ENCODE peak calls at places on chromosomes 12 and 14, in six cellular contexts. L, U, D, Y, M and I are unnamed samples.

GRCh38 chr14:32611752-32612151 is 282.7 kb downstream of the AKAP6 start:
- DNase-seq in L (peak; percentile 89), U (no peak), D (no peak), Y (no peak), M (peak; percentile 68), I (no peak)

GRCh38 chr14:61226015-61226654 is 55.0 kb downstream of the TMEM30B start:
- DNase-seq in L (peak; percentile 80), U (no peak), D (no peak), Y (no peak), M (no peak), I (no peak)

GRCh38 chr12:91964501-91964900 is 181.1 kb downstream of the BTG1 start:
- DNase-seq in L (peak; percentile 35), U (no peak), D (no peak), Y (no peak), M (no peak), I (no peak)

GRCh38 chr12:62146323-62146722 is 113.9 kb upstream of the USP15 start:
- DNase-seq in L (no peak), U (no peak), D (no peak), Y (no peak), M (no peak), I (no peak)

GRCh38 chr14:102911991-102912761 is 10.3 kb upstream of the AMN start:
- DNase-seq in L (no peak), U (no peak), D (no peak), Y (no peak), M (no peak), I (no peak)

GRCh38 chr12:115504241-115504941 is 773.1 kb downstream of the MED13L start:
- DNase-seq in L (no peak), U (peak; percentile 46), D (no peak), Y (no peak), M (no peak), I (no peak)

GRCh38 chr12:126219139-126219538 is 1153.9 kb downstream of the AACS start:
- DNase-seq in L (no peak), U (no peak), D (no peak), Y (no peak), M (no peak), I (no peak)

GRCh38 chr12:132461526-132461925 is 28.4 kb upstream of the FBRSL1 start:
- DNase-seq in L (no peak), U (no peak), D (no peak), Y (no peak), M (no peak), I (no peak)

GRCh38 chr12:5554711-5555110 is 122.8 kb downstream of the NTF3 start:
- DNase-seq in L (peak; percentile 93), U (no peak), D (no peak), Y (no peak), M (no peak), I (no peak)

GRCh38 chr12:3679831-3680230 is 73.1 kb downstream of the CRACR2A start:
- DNase-seq in L (no peak), U (no peak), D (no peak), Y (no peak), M (no peak), I (no peak)

GRCh38 chr14:20428802-20429201 is 7.2 kb downstream of the KLHL33 start:
- DNase-seq in L (no peak), U (no peak), D (no peak), Y (no peak), M (no peak), I (no peak)

GRCh38 chr12:64099430-64099829 is 122.7 kb downstream of the KICS2 start:
- DNase-seq in L (peak; percentile 97), U (no peak), D (no peak), Y (no peak), M (peak; percentile 77), I (no peak)

GRCh38 chr14:93105362-93105761 is 10.4 kb downstream of the ITPK1 start:
- DNase-seq in L (peak; percentile 82), U (no peak), D (peak; percentile 73), Y (peak; percentile 57), M (peak; percentile 64), I (no peak)

GRCh38 chr12:3123729-3124128 is 46.5 kb downstream of the TSPAN9 start:
- DNase-seq in L (peak; percentile 39), U (no peak), D (no peak), Y (no peak), M (peak; percentile 32), I (no peak)

GRCh38 chr12:96786808-96787207 is 120.2 kb upstream of the NEDD1 start:
- DNase-seq in L (no peak), U (no peak), D (no peak), Y (no peak), M (no peak), I (no peak)

GRCh38 chr14:102086346-102086971 is 385 bp downstream of the HSP90AA1 start:
- DNase-seq in L (peak; percentile 68), U (peak; percentile 67), D (no peak), Y (peak; percentile 45), M (peak; percentile 73), I (peak; percentile 33)

GRCh38 chr12:57127710-57128518 is at the start of gene LRP1:
- DNase-seq in L (peak; percentile 93), U (peak; percentile 89), D (peak; percentile 85), Y (peak; percentile 89), M (peak; percentile 86), I (peak; percentile 87)

GRCh38 chr12:53105256-53105655 is 2.0 kb downstream of the SOAT2 start:
- DNase-seq in L (no peak), U (no peak), D (no peak), Y (no peak), M (no peak), I (no peak)

GRCh38 chr12:53102883-53103807 is at the start of gene SOAT2:
- DNase-seq in L (no peak), U (no peak), D (no peak), Y (no peak), M (no peak), I (no peak)

GRCh38 chr12:53105712-53106439 is 2.6 kb downstream of the SOAT2 start:
- DNase-seq in L (no peak), U (no peak), D (no peak), Y (no peak), M (no peak), I (peak; percentile 5)

GRCh38 chr12:53101931-53102781 is 1.1 kb upstream of the SOAT2 start:
- DNase-seq in L (no peak), U (no peak), D (no peak), Y (no peak), M (no peak), I (no peak)

GRCh38 chr12:53103860-53104305 is 597 bp downstream of the SOAT2 start:
- DNase-seq in L (no peak), U (no peak), D (no peak), Y (no peak), M (no peak), I (no peak)
- TF ChIP-seq CTCF in L (no peak), U (no peak), D (no peak), Y (no peak), M (no peak), I (no peak)

GRCh38 chr12:13080276-13080675 is 23.2 kb downstream of the GSG1 start:
- DNase-seq in L (no peak), U (no peak), D (no peak), Y (no peak), M (no peak), I (no peak)

GRCh38 chr12:13075786-13076570 is 27.5 kb downstream of the GSG1 start:
- DNase-seq in L (peak; percentile 17), U (no peak), D (no peak), Y (no peak), M (no peak), I (no peak)

GRCh38 chr12:13075114-13075471 is 28.4 kb downstream of the GSG1 start:
- DNase-seq in L (peak; percentile 72), U (no peak), D (no peak), Y (no peak), M (peak; percentile 27), I (no peak)

GRCh38 chr12:13082866-13083265 is 20.6 kb downstream of the GSG1 start:
- DNase-seq in L (no peak), U (no peak), D (no peak), Y (no peak), M (no peak), I (no peak)

DNA sequence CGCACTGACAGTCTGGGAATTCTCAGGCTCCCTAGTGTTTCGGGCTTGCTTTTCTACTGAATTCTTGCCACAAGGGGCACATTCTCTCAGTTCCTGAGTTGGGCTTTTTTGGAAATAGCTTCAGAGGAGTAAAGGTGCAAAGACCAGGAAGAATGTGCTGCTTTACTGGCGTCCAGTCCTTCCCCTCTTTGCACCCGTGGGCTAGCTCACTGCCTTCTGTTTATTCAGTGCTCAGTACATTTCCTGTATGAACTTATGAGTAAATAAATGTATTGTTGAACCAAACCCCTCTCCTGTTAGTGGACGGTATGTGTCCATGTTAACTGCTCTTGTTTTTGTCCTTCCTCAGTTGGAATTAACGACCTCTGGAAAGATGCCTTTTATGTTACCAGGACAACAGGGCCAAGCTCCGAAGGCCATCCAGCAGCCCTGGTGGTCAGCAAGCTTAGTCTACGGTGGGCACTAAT is 24.0 kb downstream of the GSG1 start:
- DNase-seq in L (no peak), U (no peak), D (no peak), Y (no peak), M (peak; percentile 13), I (no peak)
- TF ChIP-seq CTCF in L (no peak), U (no peak), D (no peak), Y (no peak), M (peak; percentile 49), I (no peak)

GRCh38 chr14:22928237-22929103 is 706 bp downstream of the PRMT5 start:
- DNase-seq in L (no peak), U (no peak), D (no peak), Y (no peak), M (peak; percentile 16), I (no peak)

GRCh38 chr14:22925513-22925912 is 3.7 kb downstream of the PRMT5 start:
- DNase-seq in L (no peak), U (no peak), D (no peak), Y (no peak), M (no peak), I (no peak)

GRCh38 chr14:22929848-22930364 is 730 bp upstream of the PRMT5 start:
- DNase-seq in L (no peak), U (no peak), D (no peak), Y (no peak), M (no peak), I (no peak)

GRCh38 chr14:22926316-22926715 is 2.9 kb downstream of the PRMT5 start:
- DNase-seq in L (peak; percentile 6), U (no peak), D (no peak), Y (no peak), M (no peak), I (no peak)

GRCh38 chr14:22929104-22929847 is at the start of gene PRMT5:
- DNase-seq in L (peak; percentile 100), U (peak; percentile 94), D (peak; percentile 100), Y (peak; percentile 100), M (peak; percentile 100), I (peak; percentile 89)
- TF ChIP-seq CTCF in L (no peak), U (no peak), D (no peak), Y (no peak), M (no peak), I (peak; percentile 32)

GRCh38 chr12:104734541-104735075 is 223.5 kb downstream of the SLC41A2 start:
- DNase-seq in L (no peak), U (no peak), D (no peak), Y (no peak), M (no peak), I (peak; percentile 7)

GRCh38 chr12:104730761-104731160 is 227.3 kb downstream of the SLC41A2 start:
- DNase-seq in L (no peak), U (no peak), D (no peak), Y (no peak), M (no peak), I (no peak)

GRCh38 chr12:104736307-104736706 is 221.8 kb downstream of the SLC41A2 start:
- DNase-seq in L (peak; percentile 93), U (no peak), D (no peak), Y (no peak), M (peak; percentile 87), I (no peak)

GRCh38 chr12:104735801-104736200 is 222.3 kb downstream of the SLC41A2 start:
- DNase-seq in L (no peak), U (no peak), D (no peak), Y (no peak), M (no peak), I (no peak)

GRCh38 chr12:104733717-104734175 is 224.3 kb downstream of the SLC41A2 start:
- DNase-seq in L (no peak), U (peak; percentile 52), D (no peak), Y (no peak), M (no peak), I (no peak)
- TF ChIP-seq CTCF in L (no peak), U (peak; percentile 26), D (peak; percentile 14), Y (peak; percentile 27), M (peak; percentile 24), I (peak; percentile 14)